ENCODE peak calls at places on chromosomes 2 and 18, in seven cellular contexts. K is pancreas; Y is Peyer's patch; C is head of caudate nucleus; G is Calu3; P is stimulated activated CD4-positive, alpha-beta T cell treated with anti-CD3 and anti-CD28 coated beads, Interleukin-1b, Interleukin-23, amount 100 ng/mL, for 1 hour; R is GM10248. H is an unnamed sample.

GRCh38 chr2:201891676-201892075 is 85.3 kb downstream of the CDK15 start:
- DNase-seq in K (no peak), Y (no peak), C (no peak), G (peak), P (no peak), R (no peak), H (no peak)

GRCh38 chr18:45321520-45321919 is 293.8 kb upstream of the SLC14A2 start:
- DNase-seq in K (no peak), Y (no peak), C (peak), G (no peak), P (no peak), R (no peak), H (no peak)

GRCh38 chr2:232886176-232886575 is 16.1 kb downstream of the SNORC start:
- DNase-seq in K (no peak), Y (no peak), C (no peak), G (no peak), P (no peak), R (no peak), H (no peak)

GRCh38 chr2:217878865-217879595 is 123.8 kb downstream of the TNS1 start:
- DNase-seq in K (no peak), Y (no peak), C (no peak), G (no peak), P (no peak), R (no peak), H (no peak)

GRCh38 chr2:88066543-88066942 is 1.1 kb upstream of the SMYD1 start:
- DNase-seq in K (no peak), Y (no peak), C (no peak), G (no peak), P (no peak), R (no peak), H (no peak)

GRCh38 chr18:9918016-9918680 is 4.3 kb downstream of the VAPA start:
- DNase-seq in K (no peak), Y (no peak), C (no peak), G (no peak), P (no peak), R (no peak), H (no peak)

GRCh38 chr2:33215299-33215698 is 261.1 kb upstream of the RASGRP3 start:
- DNase-seq in K (peak), Y (no peak), C (no peak), G (no peak), P (no peak), R (no peak), H (no peak)

GRCh38 chr18:73793386-73793785 is 354.2 kb downstream of the FBXO15 start:
- DNase-seq in K (no peak), Y (no peak), C (no peak), G (no peak), P (no peak), R (no peak), H (no peak)

GRCh38 chr2:240259201-240259923 is 118.9 kb upstream of the OTOS start:
- DNase-seq in K (peak), Y (no peak), C (no peak), G (no peak), P (no peak), R (no peak), H (no peak)

GRCh38 chr2:238422940-238423339 is 3.8 kb upstream of the ASB1 start:
- DNase-seq in K (no peak), Y (no peak), C (no peak), G (no peak), P (no peak), R (no peak), H (peak)

GRCh38 chr18:59988098-59988706 is 88.4 kb downstream of the PMAIP1 start:
- DNase-seq in K (no peak), Y (peak), C (peak), G (peak), P (peak), R (peak), H (peak)

GRCh38 chr2:241009191-241009590 is 10.8 kb downstream of the SNED1 start:
- DNase-seq in K (peak), Y (peak), C (no peak), G (no peak), P (no peak), R (no peak), H (no peak)

GRCh38 chr18:9708057-9708881 is at the start of gene RAB31:
- DNase-seq in K (peak), Y (peak), C (peak), G (peak), P (no peak), R (peak), H (peak)

GRCh38 chr2:239793851-239794250 is 231.3 kb downstream of the NDUFA10 start:
- DNase-seq in K (no peak), Y (peak), C (no peak), G (no peak), P (no peak), R (no peak), H (peak)

GRCh38 chr18:58535340-58536186 is 93.3 kb downstream of the ALPK2 start:
- DNase-seq in K (no peak), Y (no peak), C (no peak), G (no peak), P (no peak), R (peak), H (no peak)

GRCh38 chr2:47357475-47357874 is 45.5 kb upstream of the MSH2 start:
- DNase-seq in K (no peak), Y (no peak), C (no peak), G (peak), P (no peak), R (no peak), H (no peak)

GRCh38 chr2:39435974-39436591 is 1.0 kb downstream of the MAP4K3 start:
- DNase-seq in K (no peak), Y (no peak), C (peak), G (no peak), P (no peak), R (no peak), H (no peak)

GRCh38 chr2:149617476-149617875 is 29.9 kb upstream of the MMADHC start:
- DNase-seq in K (no peak), Y (no peak), C (no peak), G (no peak), P (no peak), R (no peak), H (no peak)

H was measured in stomach.